ENCODE peak calls at places on chromosomes 11 and 22, in four cellular contexts. Z is stomach, N is kidney, E is fibroblast of mammary gland. I is an unnamed sample.

GRCh38 chr11:69982675-69983570 is 95.2 kb upstream of the ANO1 start:
- DNase-seq in Z (no peak), N (peak), E (no peak), I (no peak)

GRCh38 chr22:49322861-49323622 is 504.6 kb downstream of the BRD1 start:
- DNase-seq in Z (peak), N (peak), E (no peak), I (no peak)

GRCh38 chr22:33440756-33441155 is 382.6 kb upstream of the SYN3 start:
- DNase-seq in Z (no peak), N (no peak), E (peak), I (no peak)

GRCh38 chr11:131099013-131099412 is 182.7 kb upstream of the SNX19 start:
- DNase-seq in Z (no peak), N (no peak), E (peak), I (peak)

GRCh38 chr11:133903875-133904817 is 52.6 kb downstream of the IGSF9B start:
- DNase-seq in Z (no peak), N (no peak), E (no peak), I (no peak)

GRCh38 chr11:134393638-134394037 is 18.4 kb downstream of the B3GAT1 start:
- DNase-seq in Z (peak), N (no peak), E (no peak), I (no peak)

GRCh38 chr11:64858467-64859401 is 14.3 kb upstream of the CDC42BPG start:
- DNase-seq in Z (peak), N (peak), E (no peak), I (no peak)

GRCh38 chr11:16924826-16925494 is 89.3 kb downstream of the PLEKHA7 start:
- DNase-seq in Z (peak), N (peak), E (peak), I (peak)

GRCh38 chr11:16739326-16739875 is 954 bp downstream of the C11orf58 start:
- DNase-seq in Z (no peak), N (no peak), E (no peak), I (no peak)

GRCh38 chr11:117239295-117239694 is 6.8 kb downstream of the RNF214 start:
- DNase-seq in Z (no peak), N (no peak), E (peak), I (peak)

GRCh38 chr11:71336176-71336995 is 84.0 kb upstream of the SHANK2 start:
- DNase-seq in Z (peak), N (peak), E (peak), I (peak)

GRCh38 chr11:129766858-129767604 is 48.6 kb upstream of the TMEM45B start:
- DNase-seq in Z (peak), N (no peak), E (peak), I (peak)

GRCh38 chr22:40323681-40324083 is 22.6 kb upstream of the ADSL start:
- DNase-seq in Z (no peak), N (no peak), E (peak), I (no peak)

GRCh38 chr11:36092314-36093030 is 148.6 kb downstream of the LDLRAD3 start:
- DNase-seq in Z (no peak), N (no peak), E (no peak), I (no peak)

GRCh38 chr11:102528618-102529017 is 1.9 kb downstream of the MMP7 start:
- DNase-seq in Z (no peak), N (no peak), E (no peak), I (peak)

GRCh38 chr11:43010042-43010441 is 301.8 kb upstream of the API5 start:
- DNase-seq in Z (no peak), N (no peak), E (no peak), I (no peak)

GRCh38 chr22:40638261-40638660 is 1.7 kb upstream of the MRTFA start:
- DNase-seq in Z (no peak), N (no peak), E (no peak), I (peak)

GRCh38 chr11:68594123-68594522 is 90.2 kb upstream of the GAL start:
- DNase-seq in Z (no peak), N (no peak), E (no peak), I (no peak)

GRCh38 chr11:37511425-37511933 is 913.4 kb upstream of the RAG2 start:
- DNase-seq in Z (no peak), N (no peak), E (peak), I (peak)

GRCh38 chr11:7311903-7312302 is 60.2 kb downstream of the SYT9 start:
- DNase-seq in Z (no peak), N (no peak), E (no peak), I (no peak)

GRCh38 chr11:119149371-119150275 is 771 bp downstream of the ABCG4 start:
- DNase-seq in Z (no peak), N (peak), E (no peak), I (no peak)
- H3K4me3 ChIP-seq in Z (peak), N (no peak), E (peak), I (peak)

DNA sequence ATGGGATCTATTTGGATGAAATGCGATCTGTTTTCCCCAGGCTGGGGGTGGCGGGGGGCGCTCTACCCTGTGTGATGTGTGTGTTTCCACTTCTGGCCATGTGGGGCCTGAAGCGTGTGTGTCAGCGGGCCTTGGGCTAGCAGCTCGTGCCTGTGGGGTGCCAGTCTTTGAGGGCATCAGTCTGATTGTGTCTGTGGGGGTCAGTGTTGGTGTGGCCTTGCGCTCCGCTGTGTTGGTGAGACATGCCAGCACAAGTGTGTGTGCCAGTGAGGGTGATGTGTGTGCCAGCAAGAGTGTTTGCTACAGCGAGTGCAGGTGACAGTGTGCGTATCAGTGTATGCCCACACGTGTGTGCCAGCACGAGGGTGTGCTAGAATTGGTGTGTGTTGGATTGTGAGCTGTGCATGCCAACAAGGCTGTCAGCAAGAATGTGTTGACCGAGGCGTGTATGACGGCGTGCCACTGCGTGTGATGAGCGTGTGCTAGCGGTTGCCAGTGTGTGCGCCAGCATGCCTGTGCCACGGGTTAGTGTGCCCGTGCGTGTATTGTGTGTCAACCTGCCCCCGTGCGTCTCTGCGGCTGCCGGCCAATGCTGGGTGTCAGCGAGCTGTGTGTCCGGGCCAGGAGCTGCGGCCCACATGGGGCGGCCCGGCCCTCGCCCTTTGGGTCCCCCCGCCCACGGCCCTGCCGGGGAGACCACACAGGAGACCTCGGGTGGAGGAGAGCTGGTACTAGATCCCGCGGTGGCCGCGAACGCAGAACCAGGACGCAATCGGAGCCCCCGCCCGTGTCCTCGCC is 519 bp downstream of the ARRB1 start:
- DNase-seq in Z (peak), N (peak), E (peak), I (peak)
- TF ChIP-seq CTCF in Z (no peak), N (no peak), E (no peak), I (no peak)

GRCh38 chr22:27795053-27795452 is 6.5 kb downstream of the MN1 start:
- DNase-seq in Z (no peak), N (peak), E (no peak), I (no peak)
- H3K4me3 ChIP-seq in Z (peak), N (no peak), E (no peak), I (peak)

GRCh38 chr22:26684173-26684572 is 26.8 kb downstream of the MIAT start:
- DNase-seq in Z (no peak), N (no peak), E (no peak), I (no peak)

GRCh38 chr22:26681395-26681821 is 24.0 kb downstream of the MIAT start:
- DNase-seq in Z (no peak), N (no peak), E (peak), I (no peak)

GRCh38 chr22:26677217-26677616 is 19.8 kb downstream of the MIAT start:
- DNase-seq in Z (no peak), N (no peak), E (no peak), I (no peak)

GRCh38 chr22:26679003-26679629 is 21.7 kb downstream of the MIAT start:
- DNase-seq in Z (peak), N (no peak), E (peak), I (peak)

DNA sequence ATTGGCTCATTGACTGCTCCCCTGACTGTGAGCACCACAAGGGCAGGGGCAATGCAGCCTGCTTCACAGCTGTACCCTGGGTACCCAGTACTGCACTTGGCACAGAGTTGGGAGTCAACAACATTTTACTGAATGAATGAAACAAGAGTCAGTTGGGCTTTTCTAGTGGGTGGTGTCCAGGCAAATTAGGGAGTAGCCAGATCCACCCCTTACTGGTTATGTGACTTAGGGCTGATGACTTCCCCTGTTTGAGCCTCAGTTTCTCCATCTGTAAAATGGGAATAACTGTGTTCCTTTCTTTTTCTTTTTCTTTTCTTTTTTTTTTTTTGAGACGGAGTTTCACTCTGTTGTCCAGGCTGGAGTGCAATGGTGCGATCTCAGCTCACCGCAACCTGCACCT is 23.1 kb downstream of the MIAT start:
- DNase-seq in Z (no peak), N (no peak), E (no peak), I (no peak)
- TF ChIP-seq CTCF in Z (no peak), N (no peak), E (no peak), I (no peak)

GRCh38 chr11:67365756-67366384 is 7.5 kb downstream of the CLCF1 start:
- DNase-seq in Z (no peak), N (no peak), E (no peak), I (no peak)

GRCh38 chr11:67367836-67368227 is 5.6 kb downstream of the CLCF1 start:
- DNase-seq in Z (no peak), N (no peak), E (no peak), I (no peak)

GRCh38 chr11:67368621-67369020 is 4.8 kb downstream of the CLCF1 start:
- DNase-seq in Z (no peak), N (no peak), E (no peak), I (no peak)

GRCh38 chr11:67366546-67366945 is 6.9 kb downstream of the CLCF1 start:
- DNase-seq in Z (no peak), N (no peak), E (no peak), I (no peak)

DNA sequence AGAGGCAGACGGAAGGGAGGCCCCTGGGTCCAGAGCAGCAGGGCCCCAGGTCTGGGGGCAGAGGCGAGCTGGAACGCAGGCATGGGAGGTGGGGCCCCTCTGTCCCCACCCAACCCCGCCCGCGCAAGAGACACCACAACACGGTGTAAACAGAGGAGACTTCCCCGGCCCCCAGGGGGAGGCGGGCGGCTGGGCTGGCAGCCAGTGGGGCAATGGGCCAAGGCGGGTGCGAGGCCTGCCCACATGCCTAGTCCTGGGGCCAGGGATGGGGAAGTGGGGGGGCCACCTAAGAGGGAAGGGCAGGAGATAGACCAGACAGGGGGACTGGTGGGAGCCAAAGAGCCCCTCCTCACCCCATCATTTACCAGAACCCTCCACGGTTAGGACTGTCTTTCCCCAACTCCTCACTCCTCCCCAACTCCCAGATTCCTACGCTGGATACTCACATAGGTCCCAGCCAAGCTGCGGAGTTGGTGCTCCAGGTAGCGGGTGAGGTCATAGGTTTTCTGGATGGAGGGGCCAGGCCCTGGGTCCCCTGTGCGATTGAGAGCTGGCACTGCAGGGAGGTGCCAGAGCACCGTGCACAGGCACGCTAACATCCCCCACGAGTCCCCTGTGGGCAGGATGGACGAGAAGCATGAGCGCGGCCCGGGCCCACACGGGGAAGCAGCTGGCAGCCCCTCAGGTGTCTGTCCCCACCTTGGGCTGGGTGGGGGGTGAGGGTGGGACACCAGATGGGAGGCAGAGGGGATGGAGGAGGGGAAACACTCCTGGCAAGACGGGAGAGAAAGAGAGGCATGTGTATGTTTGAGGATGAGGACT is 6.2 kb downstream of the CLCF1 start:
- DNase-seq in Z (no peak), N (no peak), E (no peak), I (peak)
- H3K4me3 ChIP-seq in Z (no peak), N (no peak), E (no peak), I (no peak)

DNA sequence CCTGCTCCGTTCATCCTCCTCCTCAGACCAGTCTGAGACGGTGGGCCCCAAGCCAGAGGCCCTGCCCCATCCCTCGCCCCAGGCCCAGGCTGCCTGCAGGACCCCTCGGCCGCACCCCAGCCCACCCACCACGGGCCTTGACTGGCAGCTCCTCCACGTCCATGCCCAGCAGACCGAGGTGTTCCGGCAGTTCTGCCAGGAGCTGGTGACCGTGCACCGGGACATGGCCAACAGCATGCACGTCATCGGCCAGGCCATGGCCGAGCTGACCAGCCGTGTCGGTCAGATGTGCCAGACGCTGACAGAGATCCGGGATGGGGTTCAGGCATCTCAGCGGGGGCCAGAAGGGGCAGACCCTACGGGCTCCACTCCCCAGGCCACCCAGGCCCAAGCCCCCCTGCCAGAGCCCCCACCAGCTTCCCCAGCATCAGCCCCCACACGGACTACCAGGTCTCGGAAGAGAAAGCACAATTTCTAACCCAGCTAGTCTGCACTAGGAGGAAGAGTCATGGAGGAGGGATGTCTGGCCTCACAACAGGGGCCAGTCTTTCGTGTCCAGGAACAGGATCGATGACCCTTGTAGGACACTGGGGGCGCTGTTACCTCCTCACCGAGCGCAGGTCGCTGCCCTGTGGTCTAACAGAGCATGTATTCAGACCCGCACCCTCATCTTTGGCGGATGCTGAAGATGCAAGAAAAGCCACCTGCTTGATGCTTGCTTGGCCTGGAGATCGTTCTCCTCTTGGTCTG is 66.3 kb downstream of the PRDM11 start:
- DNase-seq in Z (no peak), N (no peak), E (no peak), I (no peak)
- TF ChIP-seq CTCF in Z (no peak), N (no peak), E (no peak), I (no peak)

GRCh38 chr22:29797351-29797750 is 30.2 kb downstream of the UQCR10 start:
- DNase-seq in Z (no peak), N (no peak), E (no peak), I (no peak)
- H3K4me3 ChIP-seq in Z (no peak), N (no peak), E (no peak), I (no peak)

GRCh38 chr22:41951898-41952474 is at the start of gene SMIM45:
- DNase-seq in Z (no peak), N (no peak), E (no peak), I (no peak)
- TF ChIP-seq CTCF in Z (no peak), N (no peak), E (no peak), I (no peak)

I was measured in epithelial cell of esophagus.